ENCODE peak calls at places on chromosomes 5 and 9, in five cellular contexts. O is kidney, K is spleen, F is right lobe of liver, G is HCT116. E is an unnamed sample. For H3K36me3, the result is how much of the 10 kb centered on the place peaks cover.

GRCh38 chr5:79191457-79191856 is 44.5 kb upstream of the JMY start:
- DNase-seq in O (no peak), K (no peak), F (no peak), G (no peak), E (no peak)

GRCh38 chr9:133712221-133713100 is 25.7 kb downstream of the SARDH start:
- DNase-seq in K (peak), G (no peak), F (peak), O (peak), E (peak)

GRCh38 chr5:35162848-35163770 is 67.2 kb downstream of the PRLR start:
- DNase-seq in K (no peak), O (no peak), G (no peak), F (no peak), E (no peak)

GRCh38 chr5:177428574-177429217 is 2.2 kb downstream of the GRK6 start:
- DNase-seq in O (no peak), K (peak), F (no peak), G (no peak), E (no peak)

GRCh38 chr5:173823274-173823644 is 64.9 kb upstream of the CPEB4 start:
- DNase-seq in K (no peak), O (no peak), G (no peak), F (no peak), E (no peak)

GRCh38 chr9:137827908-137828526 is 49.6 kb upstream of the CACNA1B start:
- DNase-seq in K (no peak), O (no peak), G (no peak), F (no peak), E (no peak)

GRCh38 chr5:134515801-134516200 is 9.7 kb upstream of the JADE2 start:
- DNase-seq in K (no peak), G (no peak), O (no peak), F (no peak), E (no peak)

GRCh38 chr5:89255845-89256463 is 373.0 kb upstream of the MEF2C start:
- DNase-seq in O (no peak), G (peak), K (no peak), F (no peak), E (no peak)

DNA sequence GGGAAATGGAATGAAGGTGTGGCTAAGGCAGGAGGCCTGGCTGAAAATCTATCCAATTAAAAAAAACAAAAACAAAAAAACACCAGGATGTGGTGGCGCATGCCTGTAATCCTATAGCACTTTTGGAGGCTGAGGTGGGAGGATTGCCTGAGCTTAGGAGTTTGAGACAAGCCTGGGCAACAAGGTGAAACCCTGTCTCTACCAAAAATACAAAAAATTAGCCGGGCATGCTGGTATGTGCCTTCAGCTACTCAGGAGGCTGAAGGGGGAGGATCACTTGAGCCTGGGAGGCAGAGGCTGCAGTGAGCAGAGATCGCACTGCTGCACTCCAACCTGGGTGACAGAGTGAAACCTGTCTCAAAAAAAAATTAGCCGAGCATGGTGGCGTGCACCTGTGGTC is 21.1 kb downstream of the GRHPR start:
- DNase-seq in O (no peak), K (no peak), G (no peak), F (no peak), E (no peak)
- H3K27ac ChIP-seq in O (no peak), K (no peak), G (no peak), F (no peak), E (no peak)

DNA sequence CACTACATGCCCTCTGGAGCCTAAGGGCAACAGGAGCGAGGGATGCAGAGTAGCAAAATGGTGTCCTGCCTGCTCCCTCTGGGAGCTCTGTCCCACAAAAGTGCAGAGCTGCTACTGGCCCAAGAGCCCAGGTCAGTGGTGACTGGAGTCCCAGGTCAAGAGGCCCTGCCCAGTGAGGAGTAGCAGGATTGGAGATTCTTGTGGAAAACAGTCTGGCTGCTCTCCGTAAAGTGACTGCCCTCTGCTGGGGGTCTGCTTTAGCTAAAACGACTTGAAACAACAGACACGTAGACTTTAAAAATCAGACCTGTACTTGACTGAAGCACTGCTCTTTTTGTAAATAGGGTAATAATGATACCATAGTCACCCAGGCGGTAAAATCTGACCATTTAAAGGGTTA is 917.0 kb downstream of the MAT2B start:
- DNase-seq in G (no peak), F (no peak), K (no peak), O (no peak), E (no peak)
- TF ChIP-seq CTCF in G (no peak), F (no peak), K (no peak), O (no peak), E (no peak)

DNA sequence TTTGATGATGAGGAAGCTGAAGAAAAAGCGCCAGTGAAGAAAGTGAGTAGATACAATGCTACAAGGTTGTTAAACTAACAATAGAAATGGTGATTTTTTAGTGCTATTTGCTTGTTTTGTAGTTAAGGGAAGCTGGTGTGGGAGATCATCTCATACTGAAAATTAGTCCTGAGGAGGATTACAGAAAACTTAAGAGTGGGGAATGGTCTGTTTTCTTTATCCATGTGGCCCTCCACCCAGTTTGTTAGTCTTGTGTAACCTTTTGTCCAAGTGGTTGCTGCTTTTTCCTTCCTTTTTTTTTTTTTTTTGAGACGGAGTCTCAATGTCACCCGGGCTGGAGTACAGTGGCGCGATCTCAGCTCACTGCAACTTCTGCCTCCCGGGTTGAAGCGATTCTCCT is 12.5 kb downstream of the NPM1 start:
- DNase-seq in K (no peak), O (no peak), F (no peak), G (no peak), E (no peak)
- H3K36me3 ChIP-seq in K (half or more), O (under half), F (half or more), G (half or more), E (half or more)

GRCh38 chr9:7794196-7794595 is 5.4 kb downstream of the DMAC1 start:
- DNase-seq in K (no peak), O (no peak), F (no peak), G (no peak), E (no peak)
- H3K27ac ChIP-seq in K (no peak), O (no peak), F (no peak), G (no peak), E (no peak)

DNA sequence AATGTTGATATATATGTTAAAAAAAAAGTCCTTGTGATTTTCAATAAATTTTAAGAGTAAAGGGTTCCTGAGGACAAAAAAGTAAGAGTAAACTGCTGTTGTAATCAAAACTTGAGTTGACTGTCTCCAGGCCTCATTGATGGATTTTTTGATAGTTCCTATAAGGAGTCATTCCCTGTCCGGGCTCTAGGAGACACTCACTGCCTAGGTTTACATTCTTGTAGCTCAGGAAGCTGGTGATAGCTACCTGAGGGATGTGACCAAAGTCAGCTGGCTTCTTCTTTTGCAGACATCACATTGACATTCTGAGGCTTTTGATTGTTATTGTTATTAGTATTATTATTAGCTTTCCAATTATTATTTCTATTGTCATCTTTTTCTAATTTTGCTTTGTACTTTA is 116.5 kb upstream of the FBXL7 start:
- DNase-seq in F (no peak), G (no peak), O (no peak), K (no peak), E (no peak)
- TF ChIP-seq CTCF in F (peak), G (no peak), O (no peak), K (no peak), E (peak)

GRCh38 chr5:13611604-13612003 is 332.9 kb downstream of the DNAH5 start:
- DNase-seq in G (no peak), O (no peak), K (no peak), F (no peak), E (no peak)

GRCh38 chr5:13613621-13614020 is 330.9 kb downstream of the DNAH5 start:
- DNase-seq in K (no peak), O (no peak), F (no peak), G (no peak), E (no peak)

GRCh38 chr5:13606051-13606450 is 338.4 kb downstream of the DNAH5 start:
- DNase-seq in F (no peak), K (no peak), G (no peak), O (no peak), E (no peak)

DNA sequence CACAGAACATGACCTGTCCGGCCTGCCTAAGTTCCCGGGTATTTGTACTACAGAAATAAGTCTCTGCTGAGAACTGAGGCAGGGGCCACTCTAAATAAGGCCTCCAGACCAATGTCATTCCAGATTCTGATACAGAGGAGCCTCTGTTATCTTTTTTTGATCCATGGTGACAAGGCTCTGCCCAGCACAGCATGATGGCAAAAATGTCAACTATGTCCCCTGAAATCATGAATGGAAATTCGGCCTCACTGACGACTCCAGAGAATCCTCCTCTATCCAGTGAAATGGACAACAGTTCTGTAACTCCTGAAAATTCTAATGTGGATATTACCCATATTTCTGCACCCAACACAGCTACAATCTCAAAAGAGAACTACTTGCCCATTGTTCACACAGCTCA is 335.0 kb downstream of the DNAH5 start:
- DNase-seq in K (no peak), O (no peak), F (no peak), G (no peak), E (no peak)
- H3K36me3 ChIP-seq in K (under half), O (under half), F (under half), G (under half), E (under half)

DNA sequence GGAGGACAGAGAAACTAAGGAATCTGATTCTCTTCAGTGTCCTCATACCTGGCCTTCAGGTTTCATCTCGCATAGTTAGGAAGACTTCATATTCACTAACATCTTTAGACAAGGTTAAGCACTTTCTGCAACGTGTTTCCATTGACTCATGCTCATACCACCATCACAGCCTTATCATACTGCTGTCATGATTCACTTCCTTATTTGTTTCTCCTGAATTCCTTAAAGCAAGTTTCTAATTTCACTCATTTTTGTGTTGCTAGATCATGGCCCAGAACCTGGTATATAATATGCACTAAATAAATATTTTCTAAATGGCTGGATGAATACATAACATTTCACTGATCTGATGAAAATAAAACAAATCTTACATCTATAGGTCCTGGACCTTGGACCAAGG is 472.9 kb downstream of the PRELID2 start:
- DNase-seq in F (no peak), G (no peak), K (no peak), O (no peak), E (no peak)
- H3K27ac ChIP-seq in F (no peak), G (no peak), K (no peak), O (no peak), E (no peak)

E was measured in tibial artery.